ENCODE peak calls at places on chromosomes 2 and 18, in ten cellular contexts. One of them, this sample, is unnamed.

GRCh38 chr2:2102870-2103269 is 228.2 kb downstream of the MYT1L start:
- DNase-seq in B cell: no peak
- DNase-seq in activated gamma-delta T cell treated with Interleukin-2 at 50 U/mL for 16 hours: no peak
- DNase-seq in iris pigment epithelial cell: no peak
- DNase-seq in GM23248: no peak
- DNase-seq in stimulated activated CD8-positive, alpha-beta memory T cell treated with anti-CD3 and anti-CD28 coated beads, Interleukin-4, amount 100 ng/mL, for 4 hours: no peak
- DNase-seq in AG04450: no peak
- DNase-seq in T-helper 22 cell: no peak
- DNase-seq in fibroblast of lung: no peak
- DNase-seq in NCI-H2029 treated with DMSO at 0.1 percent for 48 hours: no peak
- DNase-seq in this sample: no peak

GRCh38 chr2:50556934-50557575 is 474.9 kb downstream of the NRXN1 start:
- DNase-seq in B cell: no peak
- DNase-seq in activated gamma-delta T cell treated with Interleukin-2 at 50 U/mL for 16 hours: no peak
- DNase-seq in iris pigment epithelial cell: peak
- DNase-seq in GM23248: peak
- DNase-seq in stimulated activated CD8-positive, alpha-beta memory T cell treated with anti-CD3 and anti-CD28 coated beads, Interleukin-4, amount 100 ng/mL, for 4 hours: no peak
- DNase-seq in AG04450: peak
- DNase-seq in T-helper 22 cell: no peak
- DNase-seq in fibroblast of lung: peak
- DNase-seq in NCI-H2029 treated with DMSO at 0.1 percent for 48 hours: no peak
- DNase-seq in this sample: no peak

GRCh38 chr2:23904692-23905091 is 22.2 kb downstream of the ATAD2B start:
- DNase-seq in B cell: no peak
- DNase-seq in activated gamma-delta T cell treated with Interleukin-2 at 50 U/mL for 16 hours: no peak
- DNase-seq in iris pigment epithelial cell: peak
- DNase-seq in GM23248: peak
- DNase-seq in stimulated activated CD8-positive, alpha-beta memory T cell treated with anti-CD3 and anti-CD28 coated beads, Interleukin-4, amount 100 ng/mL, for 4 hours: no peak
- DNase-seq in AG04450: no peak
- DNase-seq in T-helper 22 cell: no peak
- DNase-seq in fibroblast of lung: peak
- DNase-seq in NCI-H2029 treated with DMSO at 0.1 percent for 48 hours: no peak
- DNase-seq in this sample: peak

GRCh38 chr18:63890950-63891304 is 3.4 kb downstream of the SERPINB2 start:
- DNase-seq in B cell: no peak
- DNase-seq in activated gamma-delta T cell treated with Interleukin-2 at 50 U/mL for 16 hours: no peak
- DNase-seq in iris pigment epithelial cell: no peak
- DNase-seq in GM23248: no peak
- DNase-seq in stimulated activated CD8-positive, alpha-beta memory T cell treated with anti-CD3 and anti-CD28 coated beads, Interleukin-4, amount 100 ng/mL, for 4 hours: no peak
- DNase-seq in AG04450: no peak
- DNase-seq in T-helper 22 cell: no peak
- DNase-seq in fibroblast of lung: no peak
- DNase-seq in NCI-H2029 treated with DMSO at 0.1 percent for 48 hours: no peak
- DNase-seq in this sample: peak

GRCh38 chr2:14388724-14389123 is 243.8 kb upstream of the LRATD1 start:
- DNase-seq in B cell: no peak
- DNase-seq in activated gamma-delta T cell treated with Interleukin-2 at 50 U/mL for 16 hours: no peak
- DNase-seq in iris pigment epithelial cell: no peak
- DNase-seq in GM23248: no peak
- DNase-seq in stimulated activated CD8-positive, alpha-beta memory T cell treated with anti-CD3 and anti-CD28 coated beads, Interleukin-4, amount 100 ng/mL, for 4 hours: no peak
- DNase-seq in AG04450: no peak
- DNase-seq in T-helper 22 cell: no peak
- DNase-seq in fibroblast of lung: no peak
- DNase-seq in NCI-H2029 treated with DMSO at 0.1 percent for 48 hours: no peak
- DNase-seq in this sample: no peak

GRCh38 chr2:237885931-237886701 is 26.7 kb downstream of the RAMP1 start:
- DNase-seq in B cell: no peak
- DNase-seq in activated gamma-delta T cell treated with Interleukin-2 at 50 U/mL for 16 hours: no peak
- DNase-seq in iris pigment epithelial cell: no peak
- DNase-seq in GM23248: no peak
- DNase-seq in stimulated activated CD8-positive, alpha-beta memory T cell treated with anti-CD3 and anti-CD28 coated beads, Interleukin-4, amount 100 ng/mL, for 4 hours: no peak
- DNase-seq in AG04450: no peak
- DNase-seq in T-helper 22 cell: no peak
- DNase-seq in fibroblast of lung: peak
- DNase-seq in NCI-H2029 treated with DMSO at 0.1 percent for 48 hours: no peak
- DNase-seq in this sample: no peak

GRCh38 chr2:96856776-96857673 is 791 bp downstream of the ANKRD39 start:
- DNase-seq in B cell: peak
- DNase-seq in activated gamma-delta T cell treated with Interleukin-2 at 50 U/mL for 16 hours: peak
- DNase-seq in iris pigment epithelial cell: peak
- DNase-seq in GM23248: peak
- DNase-seq in stimulated activated CD8-positive, alpha-beta memory T cell treated with anti-CD3 and anti-CD28 coated beads, Interleukin-4, amount 100 ng/mL, for 4 hours: no peak
- DNase-seq in AG04450: no peak
- DNase-seq in T-helper 22 cell: no peak
- DNase-seq in fibroblast of lung: no peak
- DNase-seq in NCI-H2029 treated with DMSO at 0.1 percent for 48 hours: peak
- DNase-seq in this sample: peak

GRCh38 chr2:223797073-223797472 is 40.3 kb downstream of the AP1S3 start:
- DNase-seq in B cell: no peak
- DNase-seq in activated gamma-delta T cell treated with Interleukin-2 at 50 U/mL for 16 hours: no peak
- DNase-seq in iris pigment epithelial cell: peak
- DNase-seq in GM23248: no peak
- DNase-seq in stimulated activated CD8-positive, alpha-beta memory T cell treated with anti-CD3 and anti-CD28 coated beads, Interleukin-4, amount 100 ng/mL, for 4 hours: no peak
- DNase-seq in AG04450: no peak
- DNase-seq in T-helper 22 cell: no peak
- DNase-seq in fibroblast of lung: peak
- DNase-seq in NCI-H2029 treated with DMSO at 0.1 percent for 48 hours: no peak
- DNase-seq in this sample: no peak

GRCh38 chr2:18379869-18380268 is 180.6 kb downstream of the RDH14 start:
- DNase-seq in B cell: no peak
- DNase-seq in activated gamma-delta T cell treated with Interleukin-2 at 50 U/mL for 16 hours: no peak
- DNase-seq in iris pigment epithelial cell: no peak
- DNase-seq in GM23248: no peak
- DNase-seq in stimulated activated CD8-positive, alpha-beta memory T cell treated with anti-CD3 and anti-CD28 coated beads, Interleukin-4, amount 100 ng/mL, for 4 hours: no peak
- DNase-seq in AG04450: no peak
- DNase-seq in T-helper 22 cell: no peak
- DNase-seq in fibroblast of lung: no peak
- DNase-seq in NCI-H2029 treated with DMSO at 0.1 percent for 48 hours: no peak
- DNase-seq in this sample: no peak

GRCh38 chr2:94622113-94622618 is 249.1 kb upstream of the TEKT4 start:
- DNase-seq in B cell: no peak
- DNase-seq in activated gamma-delta T cell treated with Interleukin-2 at 50 U/mL for 16 hours: no peak
- DNase-seq in iris pigment epithelial cell: no peak
- DNase-seq in GM23248: peak
- DNase-seq in stimulated activated CD8-positive, alpha-beta memory T cell treated with anti-CD3 and anti-CD28 coated beads, Interleukin-4, amount 100 ng/mL, for 4 hours: no peak
- DNase-seq in AG04450: no peak
- DNase-seq in T-helper 22 cell: no peak
- DNase-seq in fibroblast of lung: peak
- DNase-seq in NCI-H2029 treated with DMSO at 0.1 percent for 48 hours: no peak
- DNase-seq in this sample: no peak

This sample was measured in RPMI7951.